ENCODE peak calls at places on chromosomes 13 and 19, in seven cellular contexts. X is epithelial cell of esophagus, J is esophagus squamous epithelium, Q is pancreas, V is HCT116, E is neural crest cell, L is AG10803. R is an unnamed sample.

GRCh38 chr13:30125422-30126073 is 181.8 kb downstream of the KATNAL1 start:
- DNase-seq in V (no peak), X (peak), Q (no peak), L (peak), J (no peak), E (no peak), R (no peak)

GRCh38 chr13:102197193-102197592 is 204.7 kb downstream of the FGF14 start:
- DNase-seq in J (no peak), Q (no peak), V (no peak), E (no peak), L (no peak), X (peak), R (no peak)

GRCh38 chr19:22893855-22894270 is 61.8 kb downstream of the ZNF723 start:
- DNase-seq in V (no peak), E (no peak), Q (peak), J (no peak), L (no peak), X (no peak), R (no peak)

GRCh38 chr19:29805026-29805925 is 6.5 kb upstream of the CCNE1 start:
- DNase-seq in X (no peak), V (no peak), Q (no peak), J (no peak), E (no peak), L (peak), R (no peak)

GRCh38 chr19:35773020-35773809 is 2.1 kb upstream of the ARHGAP33 start:
- DNase-seq in L (peak), X (peak), V (no peak), Q (no peak), E (no peak), J (no peak), R (no peak)

GRCh38 chr19:47275866-47276461 is 1.3 kb downstream of the INAFM1 start:
- DNase-seq in V (no peak), L (peak), X (no peak), J (no peak), E (no peak), Q (peak), R (peak)

GRCh38 chr19:3095375-3096191 is 1.4 kb downstream of the GNA11 start:
- DNase-seq in L (no peak), E (no peak), J (no peak), V (no peak), Q (peak), X (peak), R (no peak)

GRCh38 chr19:5591476-5591875 is 23.7 kb upstream of the TINCR start:
- DNase-seq in X (no peak), J (no peak), L (no peak), V (no peak), E (no peak), Q (no peak), R (no peak)

GRCh38 chr19:35257113-35257461 is 8.3 kb downstream of the LSR start:
- DNase-seq in J (no peak), X (no peak), E (no peak), L (no peak), Q (peak), V (no peak), R (no peak)

GRCh38 chr19:18502633-18503294 is 19.1 kb downstream of the ELL start:
- DNase-seq in E (no peak), X (no peak), L (no peak), V (no peak), Q (no peak), J (no peak), R (no peak)

GRCh38 chr13:113839536-113840204 is 24.2 kb downstream of the GAS6 start:
- DNase-seq in Q (peak), V (no peak), X (peak), L (no peak), J (no peak), E (no peak), R (peak)

GRCh38 chr19:7869453-7869909 is 4.7 kb downstream of the PRR36 start:
- DNase-seq in V (no peak), X (peak), J (no peak), E (peak), L (no peak), Q (peak), R (peak)

GRCh38 chr19:1211494-1212234 is 6.1 kb downstream of the STK11 start:
- DNase-seq in J (no peak), L (no peak), Q (peak), V (no peak), E (no peak), X (peak), R (peak)

GRCh38 chr13:72072223-72072622 is 205.2 kb upstream of the DACH1 start:
- DNase-seq in E (no peak), L (no peak), J (no peak), V (no peak), Q (no peak), X (no peak), R (no peak)

GRCh38 chr13:26019241-26019640 is 32.6 kb downstream of the SHISA2 start:
- DNase-seq in L (no peak), X (no peak), V (no peak), J (no peak), Q (no peak), E (no peak), R (no peak)

GRCh38 chr19:35663981-35664380 is 2.3 kb upstream of the UPK1A start:
- DNase-seq in J (no peak), V (no peak), L (no peak), E (no peak), X (no peak), Q (no peak), R (no peak)

GRCh38 chr19:47699360-47699917 is 13.8 kb upstream of the EHD2 start:
- DNase-seq in Q (peak), J (no peak), E (peak), V (no peak), X (peak), L (no peak), R (peak)

GRCh38 chr19:42114412-42114811 is 17.8 kb downstream of the POU2F2 start:
- DNase-seq in Q (peak), V (no peak), L (no peak), X (no peak), J (no peak), E (no peak), R (peak)

GRCh38 chr13:31997641-31998040 is 33.9 kb upstream of the FRY start:
- DNase-seq in J (no peak), L (no peak), Q (no peak), X (no peak), V (no peak), E (no peak), R (no peak)

GRCh38 chr13:79401259-79402071 is 4.6 kb downstream of the RBM26 start:
- DNase-seq in E (no peak), L (no peak), Q (no peak), X (no peak), J (no peak), V (no peak), R (no peak)

GRCh38 chr19:28436320-28436719 is 776.6 kb downstream of the UQCRFS1 start:
- DNase-seq in J (no peak), Q (no peak), E (no peak), L (no peak), X (no peak), V (no peak), R (no peak)

GRCh38 chr13:109271991-109272454 is 514.4 kb downstream of the IRS2 start:
- DNase-seq in X (peak), V (peak), L (no peak), J (no peak), Q (no peak), E (no peak), R (no peak)

GRCh38 chr13:20170931-20171330 is 10.1 kb upstream of the GJA3 start:
- DNase-seq in L (no peak), J (no peak), V (no peak), Q (no peak), E (no peak), X (no peak), R (no peak)

GRCh38 chr13:111399334-111399733 is 78.9 kb downstream of the TEX29 start:
- DNase-seq in X (no peak), V (no peak), E (no peak), J (no peak), Q (no peak), L (no peak), R (no peak)

GRCh38 chr13:66640231-66640630 is 589.9 kb downstream of the PCDH9 start:
- DNase-seq in X (no peak), L (no peak), Q (no peak), E (no peak), J (no peak), V (no peak), R (no peak)

GRCh38 chr19:51292971-51293370 is 18.5 kb upstream of the IGLON5 start:
- DNase-seq in X (no peak), E (no peak), L (no peak), Q (no peak), J (no peak), V (no peak), R (no peak)

GRCh38 chr13:113666324-113666660 is 727 bp upstream of the GRK1 start:
- DNase-seq in E (no peak), J (no peak), X (no peak), Q (no peak), L (no peak), V (no peak), R (no peak)

GRCh38 chr13:76820759-76821158 is 65.4 kb downstream of the KCTD12 start:
- DNase-seq in E (no peak), V (no peak), Q (no peak), L (peak), J (no peak), X (no peak), R (no peak)

GRCh38 chr13:95243207-95243606 is 58.0 kb downstream of the ABCC4 start:
- DNase-seq in J (no peak), E (no peak), X (no peak), Q (no peak), V (no peak), L (no peak), R (no peak)

GRCh38 chr13:50127017-50127725 is 111.9 kb downstream of the KCNRG start:
- DNase-seq in V (no peak), E (peak), Q (peak), X (no peak), J (no peak), L (peak), R (peak)

GRCh38 chr13:44385401-44385800 is 11.8 kb downstream of the SERP2 start:
- DNase-seq in Q (no peak), J (no peak), E (no peak), L (peak), X (no peak), V (no peak), R (no peak)

GRCh38 chr19:29539131-29539530 is 13.3 kb downstream of the VSTM2B start:
- DNase-seq in L (no peak), E (no peak), J (no peak), X (no peak), Q (peak), V (no peak), R (no peak)

DNA sequence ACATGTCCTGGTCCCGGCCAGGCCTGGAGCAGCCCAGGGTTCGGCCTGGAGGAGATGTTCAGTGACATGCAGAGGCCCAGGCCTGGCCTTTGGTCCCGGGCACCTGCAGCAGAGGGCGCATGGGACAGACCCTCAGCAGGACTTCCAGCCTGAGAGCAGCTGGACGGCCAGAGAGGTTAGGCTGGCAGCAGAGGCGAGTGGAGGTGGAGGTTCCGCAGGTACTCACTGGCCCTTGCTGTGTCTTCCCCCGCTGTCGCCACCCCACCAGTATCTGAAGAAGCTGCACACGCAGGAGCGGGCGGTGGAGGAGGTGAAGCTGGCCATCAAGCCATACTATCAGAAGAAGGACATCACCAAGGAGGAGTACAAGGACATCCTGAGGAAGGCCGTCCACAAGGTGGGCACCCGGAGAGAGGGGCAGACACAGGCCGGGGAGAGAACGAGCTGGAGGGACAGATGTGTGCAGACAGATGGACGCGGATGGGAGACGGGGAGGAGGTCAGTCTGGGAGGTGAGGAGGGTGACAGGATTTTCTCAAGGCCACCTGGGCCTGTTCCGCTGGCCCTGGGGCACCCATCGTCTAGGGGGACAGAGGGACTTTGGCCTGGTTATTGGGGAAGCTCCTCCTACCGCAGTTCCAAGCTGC is 8.0 kb downstream of the IRF3 start:
- DNase-seq in J (no peak), E (no peak), X (no peak), L (no peak), V (no peak), Q (peak), R (no peak)
- TF ChIP-seq CTCF in J (no peak), E (no peak), X (no peak), L (no peak), V (no peak), Q (no peak), R (no peak)

DNA sequence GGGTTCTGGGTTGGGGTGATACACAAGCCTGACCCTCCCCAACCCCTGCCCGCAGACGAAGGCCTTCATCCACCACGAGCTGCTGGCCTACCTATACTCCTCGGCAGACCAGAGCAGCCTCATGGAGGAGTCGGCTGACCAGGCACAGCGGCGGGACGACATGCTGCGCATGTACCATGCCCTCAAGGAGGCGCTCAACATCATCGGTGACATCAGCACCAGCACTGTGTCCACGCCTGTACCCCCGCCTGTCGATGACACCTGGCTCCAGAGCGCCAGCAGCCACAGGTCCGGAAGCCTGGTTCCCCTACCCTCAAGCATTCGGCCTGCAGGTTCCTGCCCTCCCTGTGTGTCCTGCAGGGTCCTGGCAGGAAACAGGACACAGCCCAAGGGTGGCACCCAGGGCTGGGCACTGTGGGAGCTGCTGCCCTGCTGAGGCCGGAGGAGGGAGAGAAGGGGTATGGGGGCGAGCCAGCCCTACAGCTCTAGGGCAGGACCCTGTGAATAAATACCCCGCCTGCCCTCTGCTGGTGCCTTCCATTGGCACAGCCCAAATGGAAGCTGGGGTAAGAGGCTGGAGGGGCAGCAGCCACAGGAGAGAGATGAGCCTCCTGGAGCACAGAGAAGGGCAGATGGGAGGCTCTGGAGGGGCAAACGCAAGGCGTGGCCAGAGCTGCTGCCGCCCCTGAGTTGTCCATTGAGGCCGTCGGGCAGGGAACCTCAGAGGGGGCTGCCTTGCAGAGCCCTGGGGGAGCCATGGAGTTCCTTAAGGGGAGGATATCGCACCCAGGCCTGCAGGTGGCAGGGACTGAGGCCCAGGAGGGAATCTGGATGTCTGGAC is 6.8 kb downstream of the TMED1 start:
- DNase-seq in X (no peak), Q (peak), J (no peak), E (no peak), V (no peak), L (no peak), R (no peak)
- TF ChIP-seq CTCF in X (no peak), Q (no peak), J (no peak), E (peak), V (peak), L (no peak), R (no peak)

DNA sequence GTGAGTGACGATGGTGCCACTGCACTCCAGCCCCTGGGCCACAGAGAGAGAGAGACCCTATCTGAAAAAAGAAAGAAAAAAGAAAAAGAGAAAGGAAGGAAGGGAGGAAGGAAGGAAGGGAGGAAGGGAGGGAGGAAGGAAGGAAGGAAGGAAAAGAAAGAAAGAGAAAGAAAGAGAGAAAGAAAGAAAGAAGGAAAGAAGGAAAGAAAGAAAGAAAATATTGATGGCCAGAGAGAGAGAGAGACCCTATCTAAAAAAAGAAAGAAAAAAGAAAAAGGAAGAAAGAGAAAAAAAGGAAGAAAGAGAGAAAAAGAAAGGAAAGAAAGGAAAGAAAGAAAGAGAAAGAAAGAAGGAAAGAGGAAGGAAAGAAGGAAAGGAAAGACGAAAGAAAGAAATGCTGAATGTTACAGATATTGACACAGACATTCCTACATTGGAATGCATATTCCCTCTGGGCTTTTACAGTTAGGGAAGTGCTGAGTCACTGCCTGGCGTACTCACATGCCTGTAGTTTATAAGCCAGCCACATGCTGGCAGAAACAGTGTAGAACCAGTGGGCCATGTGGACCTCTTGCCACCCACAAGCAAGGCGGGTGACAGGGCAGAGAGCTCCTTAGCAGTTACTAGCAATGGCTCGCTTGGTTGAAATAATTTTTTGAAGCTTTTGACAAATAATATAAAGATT is 34.6 kb upstream of the SLC46A3 start:
- DNase-seq in J (no peak), X (peak), L (peak), Q (no peak), V (peak), E (no peak), R (no peak)
- TF ChIP-seq CTCF in J (no peak), X (peak), L (peak), Q (no peak), V (no peak), E (no peak), R (no peak)

DNA sequence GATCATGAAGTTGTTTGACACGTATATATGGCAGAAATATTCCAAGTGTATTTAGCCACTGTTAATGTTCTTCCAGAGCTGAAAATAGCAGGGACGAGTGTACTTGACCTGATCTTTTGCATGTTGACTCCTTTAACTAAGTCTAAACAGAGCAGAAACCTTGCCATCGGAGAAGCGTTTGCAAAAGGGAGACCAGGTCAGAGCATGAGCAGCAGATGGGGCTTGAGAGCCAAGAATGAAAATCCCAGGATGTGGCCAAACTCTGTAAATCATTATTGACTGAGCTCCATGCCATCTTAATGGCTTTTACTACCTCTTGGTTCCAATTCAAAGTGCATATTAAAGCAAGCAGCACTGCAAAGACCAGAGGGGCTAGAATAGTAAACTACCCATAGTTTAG is 55.5 kb downstream of the FAM216B start:
- DNase-seq in E (no peak), L (peak), Q (no peak), X (peak), V (peak), J (no peak), R (no peak)
- TF ChIP-seq CTCF in E (peak), L (peak), Q (no peak), X (peak), V (no peak), J (no peak), R (no peak)